ENCODE peak calls at places on chromosomes 1 and 21, in five cellular contexts. B is mucosa of gallbladder, M is fibroblast of pulmonary artery, T is AG10803, K is MV-4-11. E is an unnamed sample.

GRCh38 chr21:45219517-45219916 is 68.2 kb downstream of the POFUT2 start:
- DNase-seq in B (no peak), T (peak), M (peak), K (no peak), E (no peak)

GRCh38 chr1:25031966-25032667 is 102.0 kb upstream of the RUNX3 start:
- DNase-seq in T (no peak), M (peak), B (peak), K (no peak), E (no peak)

GRCh38 chr1:226108935-226109828 is 46.7 kb downstream of the H3-3A start:
- DNase-seq in T (peak), K (no peak), M (peak), B (no peak), E (no peak)

GRCh38 chr1:36320291-36320758 is 3.1 kb downstream of the EVA1B start:
- DNase-seq in T (no peak), B (no peak), M (no peak), K (peak), E (no peak)

GRCh38 chr1:223221686-223222085 is 78.6 kb upstream of the TLR5 start:
- DNase-seq in K (no peak), B (no peak), T (no peak), M (no peak), E (peak)

GRCh38 chr1:78619803-78620579 is at the start of gene IFI44L:
- DNase-seq in B (peak), M (peak), K (peak), T (peak), E (no peak)

GRCh38 chr1:119314001-119314796 is 54.4 kb upstream of the HAO2 start:
- DNase-seq in T (no peak), M (no peak), K (no peak), B (no peak), E (no peak)

GRCh38 chr21:29712818-29713217 is 227.0 kb downstream of the GRIK1 start:
- DNase-seq in K (no peak), T (no peak), B (no peak), M (peak), E (no peak)

GRCh38 chr1:67347688-67348472 is 40.2 kb downstream of the IL12RB2 start:
- DNase-seq in M (peak), B (peak), K (peak), T (peak), E (no peak)

GRCh38 chr1:34929853-34930701 is 627 bp upstream of the DLGAP3 start:
- DNase-seq in M (no peak), B (no peak), T (no peak), K (no peak), E (no peak)

GRCh38 chr1:211340622-211341487 is 14.2 kb downstream of the TRAF5 start:
- DNase-seq in B (no peak), M (no peak), T (no peak), K (peak), E (no peak)

GRCh38 chr1:43427524-43427923 is 26.2 kb downstream of the HYI start:
- DNase-seq in T (no peak), B (no peak), K (no peak), M (no peak), E (no peak)

GRCh38 chr1:197180252-197180878 is 33.9 kb upstream of the ASPM start:
- DNase-seq in M (peak), K (peak), B (no peak), T (peak), E (no peak)

GRCh38 chr1:227780101-227781044 is 35.1 kb upstream of the PRSS38 start:
- DNase-seq in K (no peak), T (no peak), M (no peak), B (no peak), E (peak)

GRCh38 chr1:201538618-201539551 is at the start of gene NAV1:
- DNase-seq in B (no peak), M (peak), K (no peak), T (peak), E (peak)

GRCh38 chr1:38004284-38005101 is 821 bp downstream of the FHL3 start:
- DNase-seq in B (no peak), T (no peak), M (no peak), K (no peak), E (no peak)

GRCh38 chr21:45417951-45418300 is 13.0 kb downstream of the COL18A1 start:
- DNase-seq in K (no peak), B (no peak), T (no peak), M (no peak), E (no peak)

GRCh38 chr1:238642231-238642630 is 744.1 kb upstream of the CHRM3 start:
- DNase-seq in M (peak), K (peak), T (peak), B (no peak), E (no peak)

GRCh38 chr1:162632234-162632666 is at the start of gene DDR2:
- DNase-seq in T (peak), B (peak), K (no peak), M (peak), E (no peak)

GRCh38 chr1:39900662-39901485 is 843 bp downstream of the MYCL start:
- DNase-seq in T (peak), K (no peak), B (no peak), M (peak), E (peak)

GRCh38 chr1:210848474-210848873 is 285.5 kb downstream of the KCNH1 start:
- DNase-seq in K (no peak), B (no peak), T (no peak), M (no peak), E (no peak)

GRCh38 chr1:245255783-245256182 is 101.0 kb downstream of the KIF26B start:
- DNase-seq in T (no peak), M (no peak), B (no peak), K (peak), E (no peak)

GRCh38 chr1:220344745-220345144 is 72.5 kb upstream of the RAB3GAP2 start:
- DNase-seq in M (no peak), B (no peak), T (no peak), K (no peak), E (no peak)

GRCh38 chr1:65002508-65003315 is 36.4 kb upstream of the JAK1 start:
- DNase-seq in K (peak), T (peak), B (peak), M (peak), E (peak)

GRCh38 chr1:53550201-53550741 is 91.1 kb downstream of the DMRTB1 start:
- DNase-seq in T (peak), B (no peak), K (peak), M (peak), E (peak)

GRCh38 chr1:25442178-25442577 is 11.5 kb downstream of the MACO1 start:
- DNase-seq in B (no peak), T (no peak), K (no peak), M (peak), E (no peak)

GRCh38 chr1:5751833-5752714 is 240.2 kb downstream of the NPHP4 start:
- DNase-seq in B (no peak), M (no peak), T (no peak), K (no peak), E (no peak)